ENCODE peak calls at places on chromosomes 13 and 19, in four cellular contexts. One of them, this sample, is unnamed.

GRCh38 chr13:23631676-23632622 is 61.7 kb downstream of the TNFRSF19 start:
- DNase-seq in cardiac fibroblast: no peak
- DNase-seq in fibroblast of lung: no peak
- DNase-seq in H1: no peak
- DNase-seq in this sample: no peak

GRCh38 chr13:33918199-33918932 is 100.4 kb downstream of the RFC3 start:
- DNase-seq in H1: no peak
- DNase-seq in fibroblast of lung: peak; percentile 87
- DNase-seq in cardiac fibroblast: peak; percentile 89
- DNase-seq in this sample: no peak

GRCh38 chr13:112506046-112506445 is 81.9 kb downstream of the TUBGCP3 start:
- DNase-seq in H1: no peak
- DNase-seq in cardiac fibroblast: no peak
- DNase-seq in fibroblast of lung: no peak
- DNase-seq in this sample: no peak

GRCh38 chr13:42420304-42420703 is 148.4 kb downstream of the AKAP11 start:
- DNase-seq in cardiac fibroblast: no peak
- DNase-seq in H1: no peak
- DNase-seq in fibroblast of lung: no peak
- DNase-seq in this sample: no peak

GRCh38 chr19:45577111-45577905 is 7.3 kb downstream of the OPA3 start:
- DNase-seq in H1: no peak
- DNase-seq in fibroblast of lung: peak; percentile 86
- DNase-seq in cardiac fibroblast: peak; percentile 97
- DNase-seq in this sample: no peak

GRCh38 chr13:53782400-53783030 is 753.9 kb downstream of the OLFM4 start:
- DNase-seq in cardiac fibroblast: peak; percentile 65
- DNase-seq in H1: no peak
- DNase-seq in fibroblast of lung: peak; percentile 66
- DNase-seq in this sample: no peak

GRCh38 chr13:111202149-111202548 is 87.0 kb downstream of the ARHGEF7 start:
- DNase-seq in H1: no peak
- DNase-seq in fibroblast of lung: no peak
- DNase-seq in cardiac fibroblast: no peak
- DNase-seq in this sample: no peak

GRCh38 chr13:102495663-102496062 is 93.8 kb upstream of the FGF14 start:
- DNase-seq in cardiac fibroblast: no peak
- DNase-seq in fibroblast of lung: no peak
- DNase-seq in H1: no peak
- DNase-seq in this sample: no peak

GRCh38 chr13:101681834-101682233 is 229.4 kb downstream of the ITGBL1 start:
- DNase-seq in fibroblast of lung: peak; percentile 54
- DNase-seq in cardiac fibroblast: no peak
- DNase-seq in H1: no peak
- DNase-seq in this sample: no peak

GRCh38 chr19:6564393-6564792 is 26.6 kb downstream of the CD70 start:
- DNase-seq in cardiac fibroblast: peak; percentile 55
- DNase-seq in fibroblast of lung: no peak
- DNase-seq in H1: no peak
- DNase-seq in this sample: no peak

GRCh38 chr19:30236006-30236405 is 136.2 kb upstream of the ZNF536 start:
- DNase-seq in cardiac fibroblast: no peak
- DNase-seq in fibroblast of lung: no peak
- DNase-seq in H1: no peak
- DNase-seq in this sample: no peak

GRCh38 chr13:43057653-43058317 is 34.4 kb downstream of the DNAJC15 start:
- DNase-seq in cardiac fibroblast: peak; percentile 71
- DNase-seq in H1: no peak
- DNase-seq in fibroblast of lung: peak; percentile 20
- DNase-seq in this sample: no peak

GRCh38 chr13:98332691-98333090 is 155.6 kb upstream of the RNF113B start:
- DNase-seq in H1: no peak
- DNase-seq in fibroblast of lung: no peak
- DNase-seq in cardiac fibroblast: no peak
- DNase-seq in this sample: no peak

GRCh38 chr13:73625562-73626339 is 508.5 kb downstream of the KLF12 start:
- DNase-seq in fibroblast of lung: no peak
- DNase-seq in H1: no peak
- DNase-seq in cardiac fibroblast: no peak
- DNase-seq in this sample: no peak

GRCh38 chr19:5153601-5154128 is 184.8 kb downstream of the KDM4B start:
- DNase-seq in H1: no peak
- DNase-seq in cardiac fibroblast: no peak
- DNase-seq in fibroblast of lung: no peak
- DNase-seq in this sample: no peak

GRCh38 chr19:31338069-31338767 is 11.0 kb downstream of the TSHZ3 start:
- DNase-seq in cardiac fibroblast: peak; percentile 77
- DNase-seq in H1: no peak
- DNase-seq in fibroblast of lung: peak; percentile 88
- DNase-seq in this sample: no peak

GRCh38 chr13:108463365-108463764 is 166.0 kb upstream of the MYO16 start:
- DNase-seq in fibroblast of lung: peak; percentile 86
- DNase-seq in cardiac fibroblast: peak; percentile 97
- DNase-seq in H1: no peak
- DNase-seq in this sample: no peak

GRCh38 chr19:12792853-12793289 is 1.6 kb downstream of the JUNB start:
- DNase-seq in H1: no peak
- DNase-seq in cardiac fibroblast: peak; percentile 25
- DNase-seq in fibroblast of lung: no peak
- DNase-seq in this sample: no peak

GRCh38 chr19:39916851-39917396 is 17.5 kb downstream of the FCGBP start:
- DNase-seq in fibroblast of lung: no peak
- DNase-seq in H1: no peak
- DNase-seq in cardiac fibroblast: no peak
- DNase-seq in this sample: no peak

GRCh38 chr13:65656740-65657329 is 1573.3 kb downstream of the PCDH9 start:
- DNase-seq in cardiac fibroblast: peak; percentile 58
- DNase-seq in H1: no peak
- DNase-seq in fibroblast of lung: peak; percentile 59
- DNase-seq in this sample: no peak

GRCh38 chr13:43388282-43389034 is 365.1 kb downstream of the DNAJC15 start:
- DNase-seq in H1: no peak
- DNase-seq in fibroblast of lung: no peak
- DNase-seq in cardiac fibroblast: no peak
- DNase-seq in this sample: no peak

GRCh38 chr19:29673451-29674371 is 8.4 kb downstream of the PLEKHF1 start:
- DNase-seq in H1: no peak
- DNase-seq in cardiac fibroblast: no peak
- DNase-seq in fibroblast of lung: no peak
- DNase-seq in this sample: peak; percentile 10

GRCh38 chr13:76667551-76667950 is 218.7 kb downstream of the KCTD12 start:
- DNase-seq in fibroblast of lung: peak; percentile 87
- DNase-seq in cardiac fibroblast: peak; percentile 83
- DNase-seq in H1: no peak
- DNase-seq in this sample: no peak

GRCh38 chr13:111474136-111475002 is 153.9 kb downstream of the TEX29 start:
- DNase-seq in cardiac fibroblast: peak; percentile 63
- DNase-seq in H1: peak; percentile 25
- DNase-seq in fibroblast of lung: peak; percentile 57
- DNase-seq in this sample: no peak

GRCh38 chr19:3336680-3337523 is 29.5 kb upstream of the NFIC start:
- DNase-seq in fibroblast of lung: peak; percentile 94
- DNase-seq in H1: no peak
- DNase-seq in cardiac fibroblast: peak; percentile 65
- DNase-seq in this sample: peak; percentile 50

GRCh38 chr13:33183431-33184130 is 102.0 kb downstream of the STARD13 start:
- DNase-seq in H1: no peak
- DNase-seq in fibroblast of lung: no peak
- DNase-seq in cardiac fibroblast: peak; percentile 77
- DNase-seq in this sample: no peak

GRCh38 chr19:30028992-30029343 is 86.9 kb downstream of the URI1 start:
- DNase-seq in H1: no peak
- DNase-seq in cardiac fibroblast: no peak
- DNase-seq in fibroblast of lung: no peak
- DNase-seq in this sample: no peak

GRCh38 chr13:47829684-47830083 is 171.4 kb downstream of the SUCLA2 start:
- DNase-seq in H1: no peak
- DNase-seq in fibroblast of lung: no peak
- DNase-seq in cardiac fibroblast: peak; percentile 14
- DNase-seq in this sample: no peak

GRCh38 chr19:45016388-45017314 is 15.4 kb downstream of the RELB start:
- DNase-seq in H1: no peak
- DNase-seq in fibroblast of lung: peak; percentile 76
- DNase-seq in cardiac fibroblast: peak; percentile 66
- DNase-seq in this sample: peak; percentile 44

GRCh38 chr19:43699506-43700367 is 16.1 kb upstream of the IRGC start:
- DNase-seq in H1: peak; percentile 41
- DNase-seq in fibroblast of lung: peak; percentile 52
- DNase-seq in cardiac fibroblast: peak; percentile 21
- DNase-seq in this sample: no peak

GRCh38 chr13:22110368-22110767 is 439.5 kb downstream of the FGF9 start:
- DNase-seq in H1: no peak
- DNase-seq in cardiac fibroblast: no peak
- DNase-seq in fibroblast of lung: no peak
- DNase-seq in this sample: no peak

GRCh38 chr19:11405846-11406643 is 13.1 kb downstream of the RGL3 start:
- DNase-seq in fibroblast of lung: no peak
- DNase-seq in H1: no peak
- DNase-seq in cardiac fibroblast: no peak
- DNase-seq in this sample: no peak

DNA sequence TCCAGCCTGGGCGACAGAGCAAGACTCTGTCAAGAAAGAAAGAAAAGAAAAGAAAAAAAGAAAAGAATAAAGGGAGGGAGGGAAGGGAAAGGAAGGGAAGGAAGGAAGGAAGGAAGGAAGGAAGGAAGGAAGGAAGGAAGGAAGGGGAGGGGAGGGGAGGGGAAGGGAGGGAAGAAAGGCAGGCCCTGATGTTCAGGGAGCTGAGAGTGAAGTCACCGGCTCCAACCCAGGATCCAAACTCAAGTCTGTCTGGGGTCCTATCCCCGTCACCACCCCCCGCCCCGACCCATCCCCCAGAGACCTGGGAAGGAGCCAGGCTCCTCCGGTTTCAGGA is 5.8 kb upstream of the RDH13 start:
- DNase-seq in cardiac fibroblast: no peak
- DNase-seq in H1: no peak
- DNase-seq in fibroblast of lung: no peak
- DNase-seq in this sample: no peak
- TF ChIP-seq CTCF in cardiac fibroblast: no peak
- TF ChIP-seq CTCF in H1: no peak
- TF ChIP-seq CTCF in fibroblast of lung: no peak
- TF ChIP-seq CTCF in this sample: no peak

GRCh38 chr13:103695320-103695719 is 629.1 kb upstream of the SLC10A2 start:
- DNase-seq in fibroblast of lung: no peak
- DNase-seq in cardiac fibroblast: no peak
- DNase-seq in H1: no peak
- DNase-seq in this sample: no peak
- TF ChIP-seq CTCF in fibroblast of lung: no peak
- TF ChIP-seq CTCF in cardiac fibroblast: no peak
- TF ChIP-seq CTCF in H1: no peak
- TF ChIP-seq CTCF in this sample: no peak

GRCh38 chr13:74794147-74794546 is 659.9 kb upstream of the KLF12 start:
- DNase-seq in H1: no peak
- DNase-seq in fibroblast of lung: no peak
- DNase-seq in cardiac fibroblast: peak; percentile 28
- DNase-seq in this sample: no peak

GRCh38 chr13:74795526-74795925 is 661.3 kb upstream of the KLF12 start:
- DNase-seq in H1: no peak
- DNase-seq in cardiac fibroblast: no peak
- DNase-seq in fibroblast of lung: no peak
- DNase-seq in this sample: no peak

GRCh38 chr13:74794582-74794981 is 660.4 kb upstream of the KLF12 start:
- DNase-seq in H1: no peak
- DNase-seq in cardiac fibroblast: no peak
- DNase-seq in fibroblast of lung: peak; percentile 12
- DNase-seq in this sample: no peak

DNA sequence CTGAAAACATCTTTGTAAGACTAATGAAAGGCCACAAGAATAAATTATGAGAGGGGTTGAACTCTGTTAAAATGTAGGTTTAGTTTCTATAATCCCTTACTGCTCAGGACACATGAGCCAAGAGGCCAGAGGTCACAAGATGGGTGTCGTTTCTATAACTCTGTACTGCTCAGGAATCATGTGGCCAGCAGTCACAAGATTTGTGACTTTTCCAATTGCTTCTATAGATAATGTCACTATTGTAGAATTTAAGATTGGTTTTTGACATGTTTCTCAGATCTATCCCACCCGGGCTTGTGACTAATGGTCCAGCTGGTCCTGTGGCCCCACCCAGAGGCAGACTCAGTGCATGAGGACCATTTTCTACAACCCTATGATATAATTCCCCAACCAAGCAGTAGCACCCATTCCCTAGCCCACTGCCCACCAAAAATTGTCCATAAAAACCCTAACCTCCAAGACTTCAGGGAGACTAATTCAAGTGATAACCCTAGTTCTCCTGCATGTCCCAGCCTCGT is 662.0 kb upstream of the KLF12 start:
- DNase-seq in H1: no peak
- DNase-seq in fibroblast of lung: peak; percentile 10
- DNase-seq in cardiac fibroblast: no peak
- DNase-seq in this sample: no peak
- TF ChIP-seq CTCF in H1: peak; percentile 11
- TF ChIP-seq CTCF in fibroblast of lung: peak; percentile 17
- TF ChIP-seq CTCF in cardiac fibroblast: no peak
- TF ChIP-seq CTCF in this sample: no peak

DNA sequence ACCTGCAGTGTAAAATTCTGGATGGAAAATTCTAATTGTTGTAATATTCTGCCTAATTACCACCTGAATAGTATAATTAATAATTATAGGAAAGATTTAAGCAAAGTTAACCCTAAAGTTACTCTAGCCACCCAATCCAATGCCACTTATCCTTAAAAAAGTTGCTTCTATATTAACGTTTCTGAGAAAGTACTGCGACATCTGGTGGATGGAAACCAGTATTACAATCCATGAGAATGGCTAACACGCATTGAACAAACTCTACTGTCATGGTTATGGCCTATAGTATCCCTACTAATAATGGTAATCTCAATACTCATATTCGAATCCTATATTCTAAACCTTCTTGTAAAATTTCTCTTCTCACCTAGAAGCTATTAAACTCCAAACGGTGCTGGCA is 1551.8 kb downstream of the SLITRK1 start:
- DNase-seq in H1: no peak
- DNase-seq in fibroblast of lung: peak; percentile 5
- DNase-seq in cardiac fibroblast: peak; percentile 30
- DNase-seq in this sample: no peak
- TF ChIP-seq CTCF in H1: peak; percentile 59
- TF ChIP-seq CTCF in fibroblast of lung: peak; percentile 37
- TF ChIP-seq CTCF in cardiac fibroblast: peak; percentile 46
- TF ChIP-seq CTCF in this sample: no peak

GRCh38 chr13:70842062-70842644 is 733.9 kb upstream of the KLHL1 start:
- DNase-seq in H1: no peak
- DNase-seq in cardiac fibroblast: no peak
- DNase-seq in fibroblast of lung: no peak
- DNase-seq in this sample: no peak
- TF ChIP-seq CTCF in H1: peak; percentile 23
- TF ChIP-seq CTCF in cardiac fibroblast: no peak
- TF ChIP-seq CTCF in fibroblast of lung: no peak
- TF ChIP-seq CTCF in this sample: no peak

DNA sequence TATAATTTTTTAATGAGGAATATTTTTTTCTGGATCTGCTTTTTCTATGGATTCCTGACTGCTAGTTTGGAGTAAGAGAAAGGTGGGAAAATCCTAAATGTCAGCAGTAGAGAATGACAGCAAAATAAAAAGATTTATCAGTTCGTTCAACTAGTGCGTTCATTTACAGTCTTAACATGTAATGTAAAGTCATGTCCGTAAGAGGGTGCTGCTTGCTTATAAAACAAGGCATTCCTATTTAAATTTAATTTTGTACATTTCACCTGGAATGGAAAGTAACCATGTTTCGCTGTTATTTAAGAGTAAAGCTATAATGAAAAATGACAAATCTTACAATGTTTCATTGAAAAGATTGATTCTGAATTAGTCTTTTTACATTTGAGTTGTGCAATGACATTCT is 76.6 kb downstream of the ZMYM2 start:
- DNase-seq in cardiac fibroblast: peak; percentile 35
- DNase-seq in H1: no peak
- DNase-seq in fibroblast of lung: peak; percentile 12
- DNase-seq in this sample: no peak
- TF ChIP-seq CTCF in cardiac fibroblast: peak; percentile 17
- TF ChIP-seq CTCF in H1: no peak
- TF ChIP-seq CTCF in fibroblast of lung: no peak
- TF ChIP-seq CTCF in this sample: no peak

This sample was measured in omental fat pad.